ENCODE peak calls at places on chromosomes 7 and 10, in four cellular contexts. One of them, this sample, is unnamed.

GRCh38 chr10:124012583-124012982 is 80.8 kb downstream of the CHST15 start:
- DNase-seq in K562: no peak
- DNase-seq in HCT116: no peak
- DNase-seq in HepG2: no peak
- DNase-seq in this sample: no peak

GRCh38 chr7:134509010-134509409 is 18.4 kb upstream of the AKR1B10 start:
- DNase-seq in K562: no peak
- DNase-seq in HCT116: no peak
- DNase-seq in HepG2: no peak
- DNase-seq in this sample: no peak

GRCh38 chr7:111439977-111440376 is 122.3 kb downstream of the IMMP2L start:
- DNase-seq in K562: no peak
- DNase-seq in HCT116: no peak
- DNase-seq in HepG2: no peak
- DNase-seq in this sample: no peak

GRCh38 chr10:2950546-2950945 is 116.8 kb upstream of the PFKP start:
- DNase-seq in K562: no peak
- DNase-seq in HCT116: no peak
- DNase-seq in HepG2: no peak
- DNase-seq in this sample: no peak

GRCh38 chr10:118308664-118309063 is 33.5 kb downstream of the FAM204A start:
- DNase-seq in K562: no peak
- DNase-seq in HCT116: no peak
- DNase-seq in HepG2: no peak
- DNase-seq in this sample: no peak

GRCh38 chr10:12164085-12164484 is 31.6 kb downstream of the NUDT5 start:
- DNase-seq in K562: no peak
- DNase-seq in HCT116: no peak
- DNase-seq in HepG2: no peak
- DNase-seq in this sample: no peak

GRCh38 chr10:8331896-8332729 is 277.6 kb downstream of the GATA3 start:
- DNase-seq in K562: no peak
- DNase-seq in HCT116: no peak
- DNase-seq in HepG2: no peak
- DNase-seq in this sample: peak

GRCh38 chr10:74460812-74461211 is 309.8 kb downstream of the ADK start:
- DNase-seq in K562: no peak
- DNase-seq in HCT116: no peak
- DNase-seq in HepG2: no peak
- DNase-seq in this sample: no peak

GRCh38 chr7:28470344-28470743 is 58.0 kb downstream of the CREB5 start:
- DNase-seq in K562: no peak
- DNase-seq in HCT116: no peak
- DNase-seq in HepG2: no peak
- DNase-seq in this sample: no peak

GRCh38 chr7:121107923-121108498 is 119.5 kb downstream of the CPED1 start:
- DNase-seq in K562: peak
- DNase-seq in HCT116: peak
- DNase-seq in HepG2: peak
- DNase-seq in this sample: peak

GRCh38 chr7:149330914-149331567 is 69.0 kb downstream of the ZNF783 start:
- DNase-seq in K562: no peak
- DNase-seq in HCT116: peak
- DNase-seq in HepG2: peak
- DNase-seq in this sample: no peak

GRCh38 chr10:49362596-49363260 is 33.2 kb downstream of the DRGX start:
- DNase-seq in K562: no peak
- DNase-seq in HCT116: no peak
- DNase-seq in HepG2: peak
- DNase-seq in this sample: no peak

GRCh38 chr7:116911799-116912198 is 41.5 kb upstream of the ST7 start:
- DNase-seq in K562: no peak
- DNase-seq in HCT116: no peak
- DNase-seq in HepG2: no peak
- DNase-seq in this sample: no peak

GRCh38 chr7:42348071-42348470 is 111.1 kb upstream of the GLI3 start:
- DNase-seq in K562: no peak
- DNase-seq in HCT116: no peak
- DNase-seq in HepG2: no peak
- DNase-seq in this sample: no peak

GRCh38 chr10:93861825-93862224 is 32.0 kb upstream of the SLC35G1 start:
- DNase-seq in K562: no peak
- DNase-seq in HCT116: no peak
- DNase-seq in HepG2: no peak
- DNase-seq in this sample: no peak

GRCh38 chr10:20596911-20597310 is 300.2 kb downstream of the NEBL start:
- DNase-seq in K562: no peak
- DNase-seq in HCT116: no peak
- DNase-seq in HepG2: no peak
- DNase-seq in this sample: no peak
- TF ChIP-seq TCF7L2 in K562: no peak
- TF ChIP-seq TCF7L2 in HCT116: no peak
- TF ChIP-seq TCF7L2 in HepG2: no peak
- TF ChIP-seq TCF7L2 in this sample: no peak

GRCh38 chr7:151880688-151881087 is 3.8 kb upstream of the PRKAG2 start:
- DNase-seq in K562: no peak
- DNase-seq in HCT116: no peak
- DNase-seq in HepG2: no peak
- DNase-seq in this sample: no peak

GRCh38 chr7:151876112-151876898 is 610 bp downstream of the PRKAG2 start:
- DNase-seq in K562: peak
- DNase-seq in HCT116: no peak
- DNase-seq in HepG2: no peak
- DNase-seq in this sample: no peak

GRCh38 chr7:151877911-151878835 is 1.3 kb upstream of the PRKAG2 start:
- DNase-seq in K562: no peak
- DNase-seq in HCT116: no peak
- DNase-seq in HepG2: no peak
- DNase-seq in this sample: no peak

GRCh38 chr7:151875862-151876111 is 1.1 kb downstream of the PRKAG2 start:
- DNase-seq in K562: no peak
- DNase-seq in HCT116: no peak
- DNase-seq in HepG2: no peak
- DNase-seq in this sample: no peak

GRCh38 chr7:151876899-151877777 is at the start of gene PRKAG2:
- DNase-seq in K562: peak
- DNase-seq in HCT116: no peak
- DNase-seq in HepG2: no peak
- DNase-seq in this sample: no peak
- H3K27ac ChIP-seq in K562: no peak
- H3K27ac ChIP-seq in HCT116: peak
- H3K27ac ChIP-seq in HepG2: no peak
- H3K27ac ChIP-seq in this sample: no peak

DNA sequence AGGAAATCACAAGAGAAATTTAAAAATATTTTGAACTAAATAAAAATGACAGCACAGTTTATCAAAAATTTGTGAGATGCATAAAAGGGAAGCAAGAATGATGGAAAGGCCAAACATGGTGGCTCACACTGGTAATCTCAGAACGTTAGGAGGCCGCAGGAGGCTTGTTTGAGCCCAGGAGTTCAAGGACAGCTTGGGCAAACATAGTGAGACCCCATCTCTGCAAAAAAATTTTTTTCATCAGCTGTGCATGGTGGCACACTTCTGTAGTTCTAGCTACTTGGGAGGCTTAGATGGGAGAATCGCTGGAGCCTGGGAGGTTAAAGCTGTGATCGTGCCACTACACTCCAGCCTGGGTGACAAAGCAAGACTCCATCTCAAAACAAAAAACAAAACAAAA is 54.5 kb upstream of the PTPRN2 start:
- DNase-seq in K562: no peak
- DNase-seq in HCT116: no peak
- DNase-seq in HepG2: peak
- DNase-seq in this sample: no peak
- TF ChIP-seq POLR2AphosphoS5 in K562: no peak
- TF ChIP-seq POLR2AphosphoS5 in HCT116: no peak
- TF ChIP-seq POLR2AphosphoS5 in HepG2: no peak
- TF ChIP-seq POLR2AphosphoS5 in this sample: no peak

DNA sequence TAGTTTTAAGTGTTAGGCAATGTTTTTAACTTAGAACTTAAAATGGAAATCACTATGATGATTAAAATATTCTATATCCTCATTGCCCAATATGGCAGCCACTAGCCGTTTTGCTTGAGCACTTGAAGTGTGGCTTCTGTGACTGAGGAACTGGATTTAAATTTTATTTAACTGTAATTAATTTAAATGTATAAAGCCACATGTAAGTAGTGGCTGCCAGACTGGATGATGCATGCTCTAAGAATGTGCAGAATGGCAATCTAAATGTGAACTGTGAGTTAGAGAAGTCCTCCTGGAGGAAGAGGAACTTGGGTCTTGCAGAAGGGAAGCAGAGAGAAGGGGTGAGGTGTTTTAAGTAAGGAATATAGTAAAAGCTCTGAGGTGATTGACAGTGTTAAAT is 451.4 kb downstream of the SUGCT start:
- DNase-seq in K562: no peak
- DNase-seq in HCT116: no peak
- DNase-seq in HepG2: no peak
- DNase-seq in this sample: no peak
- TF ChIP-seq TCF7L2 in K562: no peak
- TF ChIP-seq TCF7L2 in HCT116: no peak
- TF ChIP-seq TCF7L2 in HepG2: no peak
- TF ChIP-seq TCF7L2 in this sample: no peak

GRCh38 chr10:62054825-62055224 is 153.3 kb downstream of the ARID5B start:
- DNase-seq in K562: no peak
- DNase-seq in HCT116: no peak
- DNase-seq in HepG2: no peak
- DNase-seq in this sample: no peak

GRCh38 chr10:62052276-62052675 is 150.8 kb downstream of the ARID5B start:
- DNase-seq in K562: no peak
- DNase-seq in HCT116: no peak
- DNase-seq in HepG2: no peak
- DNase-seq in this sample: no peak

GRCh38 chr10:62053860-62054259 is 152.4 kb downstream of the ARID5B start:
- DNase-seq in K562: no peak
- DNase-seq in HCT116: no peak
- DNase-seq in HepG2: no peak
- DNase-seq in this sample: no peak

GRCh38 chr10:62056219-62056618 is 154.7 kb downstream of the ARID5B start:
- DNase-seq in K562: no peak
- DNase-seq in HCT116: no peak
- DNase-seq in HepG2: no peak
- DNase-seq in this sample: no peak

DNA sequence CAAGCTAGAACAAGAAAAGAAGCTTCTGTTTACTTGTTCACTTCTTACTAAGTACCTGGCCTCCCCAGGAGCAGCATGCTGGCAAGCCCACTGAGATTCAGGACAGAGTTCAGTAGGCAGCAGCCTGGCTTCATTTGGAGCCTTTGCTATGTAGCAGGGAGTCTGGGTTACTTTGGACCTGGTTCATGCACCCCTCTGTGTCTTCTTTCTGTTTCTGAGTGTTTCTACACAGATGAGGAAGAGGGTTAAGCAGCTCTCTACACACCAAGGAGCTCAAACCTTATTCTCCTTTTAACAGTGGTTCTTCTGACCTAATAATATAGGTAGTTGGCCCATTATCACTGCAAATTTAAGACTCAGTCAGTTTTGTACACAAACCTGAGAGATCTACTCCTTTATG is 152.9 kb downstream of the ARID5B start:
- DNase-seq in K562: no peak
- DNase-seq in HCT116: no peak
- DNase-seq in HepG2: no peak
- DNase-seq in this sample: no peak
- H3K27ac ChIP-seq in K562: no peak
- H3K27ac ChIP-seq in HCT116: no peak
- H3K27ac ChIP-seq in HepG2: no peak
- H3K27ac ChIP-seq in this sample: peak

GRCh38 chr10:34528320-34528719 is 286.8 kb downstream of the PARD3 start:
- DNase-seq in K562: no peak
- DNase-seq in HCT116: peak
- DNase-seq in HepG2: peak
- DNase-seq in this sample: no peak
- TF ChIP-seq POLR2AphosphoS5 in K562: no peak
- TF ChIP-seq POLR2AphosphoS5 in HCT116: no peak
- TF ChIP-seq POLR2AphosphoS5 in HepG2: no peak
- TF ChIP-seq POLR2AphosphoS5 in this sample: no peak

GRCh38 chr10:95220539-95220938 is 26.5 kb downstream of the ACSM6 start:
- DNase-seq in K562: no peak
- DNase-seq in HCT116: no peak
- DNase-seq in HepG2: no peak
- DNase-seq in this sample: no peak
- TF ChIP-seq TCF7L2 in K562: no peak
- TF ChIP-seq TCF7L2 in HCT116: no peak
- TF ChIP-seq TCF7L2 in HepG2: no peak
- TF ChIP-seq TCF7L2 in this sample: no peak

This sample was measured in Panc1.